ENCODE peak calls at places on chromosomes 6 and 20, in four cellular contexts. G, K, Y and D are unnamed samples.
A peak's percentile ranks its signal among the peaks of the same experiment; 100 is the strongest.

GRCh38 chr20:4730782-4731181 is 9.1 kb downstream of the PRND start:
- DNase-seq in K (peak; percentile 11), Y (peak; percentile 6), G (no peak), D (peak; percentile 26)

GRCh38 chr6:21333715-21334114 is 259.8 kb upstream of the SOX4 start:
- DNase-seq in K (no peak), G (no peak), Y (no peak), D (no peak)

GRCh38 chr6:167056370-167056769 is 57.2 kb downstream of the CEP43 start:
- DNase-seq in G (no peak), K (no peak), Y (peak; percentile 6), D (no peak)

GRCh38 chr6:40585661-40586269 is 1.4 kb downstream of the LRFN2 start:
- DNase-seq in Y (no peak), G (no peak), K (no peak), D (no peak)

GRCh38 chr20:17542993-17543412 is 11.8 kb upstream of the BFSP1 start:
- DNase-seq in Y (peak; percentile 88), G (no peak), K (peak; percentile 83), D (peak; percentile 89)

GRCh38 chr6:25404693-25405169 is 125.6 kb downstream of the CARMIL1 start:
- DNase-seq in Y (no peak), G (no peak), K (no peak), D (peak; percentile 10)

GRCh38 chr6:35363293-35363750 is 21.0 kb downstream of the PPARD start:
- DNase-seq in G (no peak), Y (peak; percentile 82), K (peak; percentile 39), D (peak; percentile 66)

GRCh38 chr6:42782689-42783176 is 881 bp downstream of the BICRAL start:
- DNase-seq in Y (peak; percentile 89), K (peak; percentile 90), G (peak; percentile 81), D (peak; percentile 91)

GRCh38 chr6:105798057-105798456 is 288.1 kb upstream of the PRDM1 start:
- DNase-seq in G (no peak), K (peak; percentile 81), Y (peak; percentile 96), D (peak; percentile 87)

GRCh38 chr20:4820833-4821518 is 99.3 kb downstream of the PRND start:
- DNase-seq in K (peak; percentile 88), Y (peak; percentile 85), G (no peak), D (peak; percentile 97)

GRCh38 chr20:32487381-32487780 is 97.8 kb downstream of the NOL4L start:
- DNase-seq in Y (no peak), K (no peak), G (no peak), D (no peak)

GRCh38 chr6:37940074-37940847 is 120.7 kb downstream of the ZFAND3 start:
- DNase-seq in K (peak; percentile 75), G (no peak), Y (peak; percentile 56), D (no peak)

GRCh38 chr6:148620579-148621298 is 126.1 kb upstream of the UST start:
- DNase-seq in Y (no peak), K (no peak), G (no peak), D (no peak)

GRCh38 chr6:111711476-111711875 is 105.8 kb upstream of the TRAF3IP2 start:
- DNase-seq in K (no peak), Y (no peak), G (peak; percentile 58), D (peak; percentile 49)

GRCh38 chr6:74044417-74045096 is 348.6 kb downstream of the CD109 start:
- DNase-seq in Y (peak; percentile 82), G (no peak), K (peak; percentile 57), D (peak; percentile 52)

GRCh38 chr6:19399406-19399805 is 437.8 kb upstream of the ID4 start:
- DNase-seq in Y (peak; percentile 60), K (peak; percentile 22), G (no peak), D (peak; percentile 57)
- H3K4me3 ChIP-seq in Y (no peak overlapping the region), K (no peak overlapping the region), G (no peak overlapping the region), D (no peak overlapping the region)

DNA sequence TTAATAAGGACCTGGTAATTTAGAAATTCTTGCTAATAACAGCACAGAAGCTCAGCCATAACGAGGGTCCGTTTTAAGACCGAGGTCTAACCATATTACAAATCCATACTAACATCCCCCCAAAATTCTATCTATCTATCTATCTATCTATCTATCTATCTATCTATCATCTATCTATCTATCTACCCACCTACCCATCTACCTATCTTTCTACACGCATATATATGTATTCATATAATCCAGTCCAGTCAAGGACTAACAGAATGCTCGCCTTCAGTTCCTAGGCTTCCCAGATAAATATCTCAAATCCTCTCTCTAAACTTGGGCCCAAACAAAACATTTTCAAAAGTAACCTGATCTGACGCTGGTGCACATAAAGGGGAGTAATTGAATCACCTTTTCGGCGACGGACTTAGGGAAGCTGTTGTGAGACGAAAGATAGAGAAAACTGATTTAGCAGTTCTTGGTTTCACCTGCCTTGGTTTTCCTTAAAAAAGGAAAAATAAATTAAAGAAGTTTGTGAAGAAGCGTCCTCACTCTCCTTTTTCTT is 14.5 kb downstream of the HMGN4 start:
- DNase-seq in G (no peak), K (no peak), Y (no peak), D (no peak)
- H3K4me3 ChIP-seq in G (peak overlapping the region; percentile 33), K (peak overlapping the region; percentile 69), Y (peak overlapping the region; percentile 67), D (peak overlapping the region; percentile 74)

DNA sequence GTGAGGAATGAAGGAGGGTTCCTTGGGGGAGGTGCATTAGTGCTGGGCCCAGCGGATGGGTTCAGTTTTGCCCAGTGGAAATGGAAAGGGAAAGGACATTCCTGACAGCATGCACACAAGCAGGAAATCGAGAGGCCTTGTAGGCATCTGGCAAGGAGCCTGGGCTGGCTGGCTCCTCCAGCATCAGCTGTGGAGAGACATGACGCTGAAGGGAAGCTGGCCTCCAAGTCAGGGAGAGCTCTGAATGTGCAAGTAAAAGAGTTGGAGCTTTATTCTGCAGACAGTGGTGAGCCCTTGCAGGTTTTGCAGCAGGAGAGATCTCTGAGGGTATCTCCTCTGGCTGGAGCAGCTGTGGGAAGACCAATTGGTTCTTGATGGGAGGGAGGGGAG is 154.3 kb downstream of the MRPL14 start:
- DNase-seq in K (peak; percentile 95), Y (peak; percentile 90), G (peak; percentile 84), D (peak; percentile 96)
- H3K4me3 ChIP-seq in K (no peak overlapping the region), Y (no peak overlapping the region), G (no peak overlapping the region), D (no peak overlapping the region)

DNA sequence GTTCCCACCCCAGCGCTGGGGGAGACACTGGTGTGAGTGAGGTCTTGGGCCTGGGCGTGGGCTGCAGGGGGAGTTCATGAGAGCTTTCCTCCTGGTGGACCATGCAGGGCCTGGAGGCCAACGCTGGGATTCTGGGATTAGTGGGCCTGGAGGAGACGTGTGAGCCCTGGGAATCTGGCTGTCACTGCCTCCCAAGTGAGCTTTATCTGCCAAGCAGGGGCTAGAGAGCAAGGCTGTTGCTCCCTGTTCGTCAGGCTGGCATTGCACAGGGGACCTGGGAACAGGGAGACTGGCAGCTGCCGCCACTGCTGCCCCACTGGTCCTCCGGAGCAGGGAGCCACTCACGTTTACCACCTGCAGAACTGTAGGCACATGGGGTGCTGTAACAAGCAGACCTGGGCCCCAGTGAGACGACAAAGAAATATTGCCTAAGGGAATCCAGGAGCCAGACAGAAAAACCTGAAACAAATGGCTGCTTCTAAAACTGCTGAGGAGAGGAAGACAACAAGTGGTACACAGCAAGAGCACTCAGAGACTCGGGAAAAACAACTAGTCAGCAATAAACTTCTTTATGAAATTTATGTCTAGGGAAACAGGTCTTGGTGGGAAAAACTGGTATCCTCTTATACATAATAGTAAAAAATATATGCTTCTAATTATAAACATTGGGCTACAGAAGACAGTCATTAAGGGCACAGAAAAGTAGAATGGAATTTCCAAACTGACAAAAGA is 45.2 kb downstream of the PPP1R3G start:
- DNase-seq in Y (no peak), G (no peak), K (no peak), D (no peak)
- H3K4me3 ChIP-seq in Y (no peak overlapping the region), G (no peak overlapping the region), K (no peak overlapping the region), D (no peak overlapping the region)